ENCODE peak calls at places on chromosomes 6 and 20, in seven cellular contexts. F, P, Z, X, H, L and E are unnamed samples.

GRCh38 chr6:97865612-97866011 is 582.6 kb upstream of the MMS22L start:
- DNase-seq in H (no peak), X (no peak), Z (no peak), F (no peak), P (no peak), L (no peak), E (no peak)

GRCh38 chr6:147260091-147260490 is 55.9 kb downstream of the STXBP5 start:
- DNase-seq in X (no peak), Z (no peak), H (no peak), L (no peak), P (no peak), F (no peak), E (no peak)

GRCh38 chr20:48660788-48661187 is 167.0 kb downstream of the PREX1 start:
- DNase-seq in P (no peak), Z (no peak), X (no peak), L (no peak), H (no peak), F (no peak), E (no peak)

GRCh38 chr6:26232950-26233607 is 131.9 kb upstream of the BTN3A2 start:
- DNase-seq in L (no peak), Z (no peak), P (no peak), H (no peak), X (no peak), F (no peak), E (peak; percentile 55)

GRCh38 chr6:117561128-117561527 is 41.2 kb downstream of the GOPC start:
- DNase-seq in L (no peak), H (no peak), P (no peak), F (no peak), X (no peak), Z (no peak), E (no peak)

GRCh38 chr6:141133836-141134235 is 998.9 kb upstream of the GJE1 start:
- DNase-seq in F (no peak), P (no peak), L (no peak), X (no peak), Z (no peak), H (no peak), E (no peak)

GRCh38 chr6:41272591-41273175 is 13.8 kb downstream of the TREM1 start:
- DNase-seq in P (no peak), L (no peak), X (no peak), F (no peak), H (peak; percentile 32), Z (no peak), E (no peak)

GRCh38 chr20:32329817-32330554 is 28.1 kb upstream of the ASXL1 start:
- DNase-seq in Z (no peak), F (no peak), P (no peak), X (peak; percentile 94), L (no peak), H (no peak), E (no peak)

GRCh38 chr6:83270971-83271714 is 78.0 kb downstream of the RWDD2A start:
- DNase-seq in F (no peak), L (no peak), X (no peak), H (no peak), P (no peak), Z (no peak), E (no peak)

GRCh38 chr6:6700421-6700820 is 111.9 kb downstream of the LY86 start:
- DNase-seq in P (no peak), F (no peak), L (no peak), H (no peak), Z (no peak), X (no peak), E (no peak)

GRCh38 chr6:49497308-49497707 is 2.4 kb upstream of the GLYATL3 start:
- DNase-seq in L (no peak), P (no peak), Z (no peak), F (no peak), X (no peak), H (no peak), E (no peak)

GRCh38 chr6:45072673-45073072 is 255.5 kb upstream of the RUNX2 start:
- DNase-seq in H (no peak), P (no peak), L (no peak), X (no peak), F (no peak), Z (no peak), E (no peak)

GRCh38 chr6:110618591-110619267 is 142.3 kb upstream of the SLC22A16 start:
- DNase-seq in P (no peak), F (no peak), X (peak; percentile 28), H (no peak), Z (no peak), L (no peak), E (peak; percentile 11)

GRCh38 chr6:90233994-90234393 is 62.6 kb downstream of the BACH2 start:
- DNase-seq in L (no peak), Z (no peak), F (no peak), H (no peak), X (no peak), P (no peak), E (no peak)

DNA sequence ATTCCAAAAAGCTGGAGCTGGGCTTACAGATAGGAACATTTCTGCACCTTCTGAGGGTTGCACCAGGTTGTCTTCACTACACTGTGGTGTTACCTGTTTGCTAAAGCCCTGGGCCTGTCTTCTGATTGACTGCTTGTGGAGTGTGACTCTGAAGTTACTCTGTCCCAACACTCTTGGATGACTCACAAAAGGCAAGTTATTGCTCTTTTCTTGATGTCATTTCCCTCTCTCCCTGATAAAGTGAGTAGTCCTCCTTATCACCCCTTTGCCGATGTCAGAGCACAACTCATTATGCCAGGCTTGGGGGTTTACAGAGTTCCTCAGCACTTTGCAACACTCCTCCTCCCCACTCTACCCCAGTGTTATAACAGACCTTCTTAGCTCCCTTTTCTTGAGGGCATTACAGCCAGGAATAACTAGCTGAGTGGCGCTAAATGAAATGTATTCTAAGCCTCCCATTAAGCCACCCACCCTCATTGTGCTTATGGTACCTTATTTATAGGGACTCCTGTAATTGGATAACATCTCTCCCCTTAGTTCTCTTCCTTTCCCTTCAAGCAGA is 36.1 kb upstream of the NKX2-4 start:
- DNase-seq in F (no peak), X (no peak), Z (no peak), P (no peak), L (no peak), H (no peak), E (no peak)
- TF ChIP-seq TAF1 in F (no peak), X (no peak), Z (no peak), P (no peak), L (no peak), H (no peak), E (no peak)

DNA sequence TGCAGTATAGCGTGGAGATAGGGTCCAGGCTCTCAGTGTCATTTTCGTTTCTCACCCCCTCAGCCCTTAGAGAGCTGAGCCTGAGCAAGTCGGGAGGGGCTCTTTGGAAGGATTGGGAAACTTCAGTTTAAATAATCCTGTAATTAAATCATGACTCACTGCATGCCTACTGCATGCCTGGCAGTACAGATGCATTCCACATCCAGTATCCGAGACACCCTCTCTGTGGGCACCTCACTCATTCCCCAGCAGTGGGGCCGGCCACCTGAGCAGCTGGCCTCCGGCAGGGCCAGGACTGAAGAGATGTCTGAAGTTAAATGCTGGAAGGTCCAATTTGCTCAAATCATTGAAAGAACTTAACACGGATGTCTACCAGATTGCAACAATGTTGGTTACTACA is 316.6 kb downstream of the THBS2 start:
- DNase-seq in X (no peak), L (no peak), Z (no peak), H (no peak), P (no peak), F (no peak), E (no peak)
- TF ChIP-seq TAF1 in X (no peak), L (no peak), Z (no peak), H (no peak), P (no peak), F (no peak), E (no peak)

DNA sequence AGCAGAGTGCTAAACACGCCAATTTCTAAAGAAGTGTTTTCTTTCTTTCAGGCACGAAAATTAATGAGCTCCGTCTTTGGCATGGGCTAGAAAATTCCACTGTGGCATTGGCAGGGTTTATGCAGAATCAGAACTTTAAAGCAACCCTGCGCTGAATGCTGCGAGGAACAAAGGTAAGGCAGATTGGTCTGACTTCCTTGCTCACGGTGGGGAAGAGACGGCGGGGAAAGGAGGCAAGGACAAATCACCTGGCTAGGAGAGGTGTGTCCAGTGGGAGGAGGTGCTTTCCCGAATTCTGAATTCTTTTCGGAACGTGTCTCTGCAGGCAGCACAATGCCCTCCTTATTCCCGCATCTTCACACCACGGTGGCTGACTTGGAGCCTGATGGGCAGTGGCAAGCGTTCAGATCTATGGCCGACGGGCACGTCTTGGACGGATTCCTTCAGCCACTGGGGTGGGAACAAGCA is 6.2 kb upstream of the BANF2 start:
- DNase-seq in L (no peak), X (no peak), P (no peak), Z (no peak), F (no peak), H (no peak), E (no peak)
- TF ChIP-seq TAF1 in L (no peak), X (no peak), P (no peak), Z (no peak), F (no peak), H (no peak), E (no peak)

DNA sequence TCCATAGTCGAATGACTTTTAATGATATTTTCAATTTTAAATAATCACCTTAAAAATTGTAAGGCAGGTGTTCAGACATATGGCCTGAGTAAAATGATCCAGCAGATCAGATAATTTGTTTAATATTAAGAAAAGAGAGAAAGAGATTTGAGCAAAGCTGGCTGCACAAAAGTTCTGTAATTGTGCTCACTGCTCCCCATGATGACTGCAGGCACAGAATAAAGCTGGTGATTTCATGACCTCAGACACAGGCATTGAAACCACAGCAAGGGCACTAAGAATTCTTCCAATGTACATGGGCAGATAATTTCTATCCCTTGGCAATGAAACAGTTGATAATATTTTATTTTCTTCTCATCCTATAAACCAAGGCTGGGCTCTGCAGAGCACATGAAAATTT is 553.1 kb downstream of the NKAIN2 start:
- DNase-seq in F (no peak), Z (no peak), L (no peak), H (no peak), P (no peak), X (no peak), E (no peak)
- TF ChIP-seq TAF1 in F (no peak), Z (no peak), L (no peak), H (no peak), P (no peak), X (no peak), E (no peak)

GRCh38 chr20:17617212-17617867 is 47.5 kb downstream of the DSTN start:
- DNase-seq in Z (peak; percentile 65), H (peak; percentile 88), P (peak; percentile 91), X (peak; percentile 42), F (peak; percentile 63), L (peak; percentile 70), E (no peak)
- TF ChIP-seq TAF1 in Z (no peak), H (no peak), P (no peak), X (no peak), F (no peak), L (no peak), E (no peak)

DNA sequence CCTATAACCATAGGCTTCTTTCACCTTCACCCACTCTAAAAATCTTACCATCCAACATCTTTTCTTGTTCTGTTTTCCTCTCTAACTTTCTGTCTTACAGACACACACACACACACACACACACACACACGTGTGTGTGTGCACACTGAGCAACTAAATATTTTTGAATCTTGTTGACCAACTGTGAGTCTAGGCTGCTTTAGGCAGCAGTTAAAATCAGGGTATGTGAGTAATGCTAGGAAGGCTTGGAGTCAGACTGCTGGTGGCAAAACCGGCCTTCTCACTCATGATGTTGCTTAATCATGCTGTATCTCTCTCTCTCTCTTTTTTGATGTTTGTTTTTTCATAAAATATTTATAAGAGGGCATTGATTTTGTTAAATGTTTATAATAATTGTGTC is 103.1 kb upstream of the TBX18 start:
- DNase-seq in L (no peak), F (no peak), X (no peak), Z (no peak), P (no peak), H (no peak), E (no peak)
- TF ChIP-seq TAF1 in L (no peak), F (no peak), X (no peak), Z (no peak), P (no peak), H (no peak), E (no peak)